ENCODE peak calls at places on chromosomes 11 and 22, in six cellular contexts. J is PC-9, L is dorsolateral prefrontal cortex, G is Caco-2, U is astrocyte of the spinal cord, F is small intestine. C is an unnamed sample.

GRCh38 chr11:2776351-2777061 is 76.7 kb upstream of the KCNQ1OT1 start:
- DNase-seq in J (no peak), L (peak; percentile 2), G (no peak), U (no peak), F (no peak), C (no peak)

GRCh38 chr11:2130881-2131352 is 8.3 kb downstream of the IGF2 start:
- DNase-seq in J (no peak), L (no peak), G (peak; percentile 11), U (no peak), F (no peak), C (no peak)

GRCh38 chr22:30123463-30123862 is 43.2 kb downstream of the HORMAD2 start:
- DNase-seq in J (no peak), L (no peak), G (no peak), U (no peak), F (no peak), C (no peak)

GRCh38 chr11:14454861-14455632 is 44.6 kb downstream of the COPB1 start:
- DNase-seq in J (no peak), L (no peak), G (no peak), U (peak; percentile 61), F (peak; percentile 28), C (peak; percentile 32)

GRCh38 chr22:45227645-45228400 is 12.9 kb downstream of the KIAA0930 start:
- DNase-seq in J (no peak), L (peak; percentile 80), G (no peak), U (no peak), F (no peak), C (no peak)

GRCh38 chr11:2752204-2752772 is 52.5 kb upstream of the KCNQ1OT1 start:
- DNase-seq in J (peak; percentile 48), L (no peak), G (no peak), U (peak; percentile 41), F (no peak), C (no peak)

GRCh38 chr11:9260182-9261146 is 4.7 kb downstream of the DENND5A start:
- DNase-seq in J (no peak), L (no peak), G (no peak), U (no peak), F (no peak), C (no peak)

GRCh38 chr22:25582946-25583345 is 18.5 kb downstream of the GRK3 start:
- DNase-seq in J (no peak), L (no peak), G (no peak), U (no peak), F (no peak), C (no peak)

GRCh38 chr22:32354360-32355351 is 3.0 kb upstream of the RFPL3 start:
- DNase-seq in J (no peak), L (no peak), G (no peak), U (peak; percentile 43), F (no peak), C (peak; percentile 37)

GRCh38 chr11:2699185-2699530 is 636 bp downstream of the KCNQ1OT1 start:
- DNase-seq in J (peak; percentile 20), L (no peak), G (peak; percentile 56), U (no peak), F (peak; percentile 46), C (no peak)

GRCh38 chr11:79069504-79069903 is 371.3 kb downstream of the TENM4 start:
- DNase-seq in J (no peak), L (no peak), G (no peak), U (no peak), F (no peak), C (no peak)

GRCh38 chr22:27372969-27373670 is 428.4 kb downstream of the MN1 start:
- DNase-seq in J (no peak), L (no peak), G (peak; percentile 52), U (no peak), F (peak; percentile 63), C (no peak)

GRCh38 chr11:66880484-66881211 is 23.8 kb downstream of the LRFN4 start:
- DNase-seq in J (peak; percentile 97), L (peak; percentile 51), G (no peak), U (no peak), F (no peak), C (peak; percentile 86)

GRCh38 chr22:45548991-45549736 is 46.5 kb downstream of the FBLN1 start:
- DNase-seq in J (peak; percentile 87), L (no peak), G (no peak), U (peak; percentile 94), F (no peak), C (no peak)

GRCh38 chr11:27214713-27215112 is 148.3 kb downstream of the CCDC34 start:
- DNase-seq in J (no peak), L (no peak), G (no peak), U (no peak), F (no peak), C (no peak)

GRCh38 chr11:85826096-85826855 is 15.3 kb upstream of the SYTL2 start:
- DNase-seq in J (no peak), L (peak; percentile 37), G (peak; percentile 80), U (peak; percentile 39), F (peak; percentile 69), C (peak; percentile 8)

GRCh38 chr22:37525073-37525745 is 6.0 kb upstream of the CARD10 start:
- DNase-seq in J (peak; percentile 90), L (no peak), G (no peak), U (peak; percentile 73), F (no peak), C (no peak)

GRCh38 chr11:32713496-32713895 is 81.0 kb downstream of the CCDC73 start:
- DNase-seq in J (peak; percentile 11), L (no peak), G (peak; percentile 17), U (peak; percentile 9), F (no peak), C (no peak)

GRCh38 chr22:22687638-22688500 is 43.5 kb downstream of the GGTLC2 start:
- DNase-seq in J (no peak), L (peak; percentile 11), G (peak; percentile 61), U (peak; percentile 39), F (peak; percentile 60), C (peak; percentile 35)

GRCh38 chr11:124751741-124752470 is at the start of gene VSIG2:
- DNase-seq in J (peak; percentile 25), L (no peak), G (no peak), U (no peak), F (no peak), C (no peak)

GRCh38 chr11:133927690-133928627 is 28.8 kb downstream of the IGSF9B start:
- DNase-seq in J (peak; percentile 37), L (peak; percentile 62), G (peak; percentile 90), U (peak; percentile 35), F (peak; percentile 42), C (peak; percentile 71)

GRCh38 chr11:117871160-117871559 is 5.3 kb downstream of the FXYD6 start:
- DNase-seq in J (no peak), L (peak; percentile 50), G (no peak), U (no peak), F (no peak), C (no peak)

GRCh38 chr22:28978158-28978557 is 83.5 kb downstream of the C22orf31 start:
- DNase-seq in J (no peak), L (peak; percentile 47), G (no peak), U (peak; percentile 53), F (no peak), C (no peak)

GRCh38 chr22:17945851-17946690 is 78.3 kb downstream of the MICAL3 start:
- DNase-seq in J (no peak), L (peak; percentile 39), G (no peak), U (no peak), F (no peak), C (no peak)

GRCh38 chr22:45472426-45472825 is 30.3 kb upstream of the FBLN1 start:
- DNase-seq in J (no peak), L (no peak), G (no peak), U (no peak), F (no peak), C (no peak)

GRCh38 chr11:7548659-7549283 is 35.0 kb downstream of the PPFIBP2 start:
- DNase-seq in J (no peak), L (no peak), G (peak; percentile 70), U (no peak), F (peak; percentile 69), C (peak; percentile 12)

GRCh38 chr11:117145393-117145761 is 1.3 kb downstream of the PAFAH1B2 start:
- DNase-seq in J (peak; percentile 16), L (no peak), G (peak; percentile 25), U (peak; percentile 41), F (no peak), C (no peak)

GRCh38 chr11:9214765-9215164 is 50.4 kb downstream of the DENND5A start:
- DNase-seq in J (no peak), L (no peak), G (no peak), U (peak; percentile 58), F (no peak), C (no peak)

GRCh38 chr22:24969588-24970301 is 17.2 kb downstream of the KIAA1671 start:
- DNase-seq in J (peak; percentile 75), L (no peak), G (no peak), U (peak; percentile 78), F (peak; percentile 50), C (no peak)

GRCh38 chr11:706439-706956 is 467 bp downstream of the EPS8L2 start:
- DNase-seq in J (no peak), L (no peak), G (peak; percentile 60), U (peak; percentile 34), F (peak; percentile 52), C (no peak)
- H3K4me3 ChIP-seq in J (peak overlapping the region; percentile 84), L (peak overlapping the region; percentile 40), G (peak overlapping the region; percentile 80), U (peak overlapping the region; percentile 67), F (peak overlapping the region; percentile 76), C (no peak overlapping the region)

GRCh38 chr11:113534625-113535024 is 59.4 kb upstream of the DRD2 start:
- DNase-seq in J (no peak), L (no peak), G (no peak), U (no peak), F (no peak), C (no peak)
- H3K4me3 ChIP-seq in J (no peak overlapping the region), L (no peak overlapping the region), G (no peak overlapping the region), U (no peak overlapping the region), F (no peak overlapping the region), C (no peak overlapping the region)

DNA sequence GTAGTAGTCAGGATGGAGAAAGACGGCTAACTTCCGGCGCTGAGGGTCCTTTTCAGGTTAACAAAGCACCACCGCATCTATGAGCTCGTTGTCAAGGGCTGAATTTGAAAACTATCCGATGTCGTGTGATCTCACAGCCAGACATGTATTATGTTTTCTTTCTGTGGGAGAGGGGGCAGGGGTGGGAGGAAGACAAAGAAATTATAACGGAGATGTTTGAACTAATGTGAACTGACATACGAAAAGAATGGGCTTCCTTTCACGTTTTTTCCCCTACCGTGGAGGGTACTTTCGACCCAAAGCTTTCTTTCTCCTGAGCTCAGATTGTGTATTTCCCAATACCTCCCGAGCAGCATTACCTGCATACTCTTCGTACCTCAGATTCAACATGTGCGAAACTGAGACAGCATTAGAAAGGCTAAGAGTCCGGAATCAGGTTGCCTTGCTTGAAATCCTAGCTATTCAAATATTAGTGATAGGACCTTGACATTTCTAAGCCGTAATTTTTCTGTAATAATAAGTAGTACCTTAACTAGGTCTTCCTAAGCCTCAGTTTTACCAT is 696 bp upstream of the PAK1 start:
- DNase-seq in J (no peak), L (no peak), G (no peak), U (no peak), F (peak; percentile 58), C (no peak)
- H3K4me3 ChIP-seq in J (peak overlapping the region; percentile 83), L (peak overlapping the region; percentile 80), G (peak overlapping the region; percentile 93), U (peak overlapping the region; percentile 56), F (peak overlapping the region; percentile 60), C (peak overlapping the region; percentile 63)

DNA sequence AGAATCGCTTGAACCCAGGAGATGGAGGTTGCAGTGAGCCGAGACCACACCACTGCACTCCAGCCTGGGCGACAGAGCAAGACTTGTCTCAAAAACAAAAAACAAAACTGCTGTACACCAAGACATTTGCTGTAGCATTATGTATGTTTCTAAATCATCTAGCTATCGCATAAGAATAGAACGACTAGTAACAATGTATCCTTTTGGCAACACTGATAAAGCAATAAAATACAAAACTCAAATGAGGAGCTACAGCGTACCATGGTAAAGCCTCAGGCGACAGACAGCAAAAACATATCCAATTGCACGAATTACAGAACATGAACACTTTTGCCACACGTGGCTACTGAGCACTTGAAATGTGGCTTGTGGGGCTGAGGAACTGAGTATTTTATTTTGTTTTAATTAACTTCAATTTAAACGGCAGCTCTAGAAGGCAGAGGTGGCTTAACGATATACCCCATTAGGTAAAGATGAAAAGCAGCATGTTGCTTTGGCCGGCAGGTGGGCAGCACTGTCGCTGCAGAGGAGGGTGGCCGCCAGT is 2.3 kb downstream of the TUBGCP6 start:
- DNase-seq in J (no peak), L (no peak), G (no peak), U (no peak), F (no peak), C (no peak)
- H3K4me3 ChIP-seq in J (peak overlapping the region; percentile 86), L (peak overlapping the region; percentile 98), G (no peak overlapping the region), U (peak overlapping the region; percentile 34), F (peak overlapping the region; percentile 90), C (no peak overlapping the region)

C was measured in Jurkat, Clone E6-1.